ENCODE peak calls at places on chromosomes 2 and 18, in seven cellular contexts. H, E, V, J, B, G and O are unnamed samples.

GRCh38 chr2:18413794-18414396 is 146.6 kb downstream of the RDH14 start:
- DNase-seq in B (peak), V (peak), G (peak), J (peak), H (no peak), E (peak), O (peak)

GRCh38 chr2:188628989-188629889 is 337.6 kb downstream of the GULP1 start:
- DNase-seq in V (peak), E (no peak), J (peak), H (no peak), G (no peak), B (peak), O (peak)

GRCh38 chr2:240393831-240394410 is 41.5 kb upstream of the GPC1 start:
- DNase-seq in E (peak), G (no peak), H (peak), B (peak), J (peak), V (no peak), O (no peak)

GRCh38 chr2:176088048-176088936 is 4.2 kb upstream of the HOXD13 start:
- DNase-seq in E (peak), V (no peak), H (peak), B (peak), J (peak), G (no peak), O (no peak)

GRCh38 chr2:231047922-231048544 is 8.6 kb upstream of the PSMD1 start:
- DNase-seq in V (no peak), J (no peak), H (no peak), G (no peak), B (no peak), E (no peak), O (no peak)

GRCh38 chr2:85160946-85161625 is 27.9 kb downstream of the TCF7L1 start:
- DNase-seq in G (no peak), B (no peak), H (no peak), E (no peak), J (no peak), V (no peak), O (no peak)

GRCh38 chr2:212021947-212022346 is 516.7 kb downstream of the ERBB4 start:
- DNase-seq in B (peak), H (no peak), J (peak), V (no peak), E (no peak), G (peak), O (peak)

GRCh38 chr2:151051584-151052220 is 210.0 kb downstream of the RBM43 start:
- DNase-seq in B (peak), V (peak), G (no peak), E (peak), J (peak), H (no peak), O (no peak)

GRCh38 chr2:159608108-159608507 is 8.2 kb downstream of the BAZ2B start:
- DNase-seq in H (no peak), G (no peak), V (no peak), J (no peak), E (no peak), B (no peak), O (no peak)

GRCh38 chr2:64797881-64798590 is 144.3 kb upstream of the SERTAD2 start:
- DNase-seq in E (no peak), H (no peak), G (peak), B (peak), J (peak), V (no peak), O (no peak)

GRCh38 chr2:107932483-107932882 is 53.8 kb upstream of the SLC5A7 start:
- DNase-seq in H (no peak), V (no peak), J (no peak), B (peak), G (no peak), E (no peak), O (no peak)

GRCh38 chr2:67322361-67323001 is 74.7 kb upstream of the ETAA1 start:
- DNase-seq in J (peak), V (peak), G (peak), E (peak), B (peak), H (no peak), O (no peak)

GRCh38 chr2:106124787-106125549 is 69.1 kb downstream of the UXS1 start:
- DNase-seq in G (no peak), E (no peak), H (no peak), V (no peak), B (no peak), J (no peak), O (no peak)

GRCh38 chr2:13006407-13006806 is 289.7 kb downstream of the TRIB2 start:
- DNase-seq in B (no peak), G (no peak), J (no peak), E (no peak), H (no peak), V (no peak), O (no peak)
- TF ChIP-seq CTCF in B (no peak), G (no peak), J (no peak), E (no peak), H (no peak), V (no peak), O (no peak)

GRCh38 chr2:11275910-11276309 is 68.5 kb downstream of the ROCK2 start:
- DNase-seq in E (no peak), J (no peak), H (no peak), G (no peak), V (no peak), B (no peak), O (no peak)

DNA sequence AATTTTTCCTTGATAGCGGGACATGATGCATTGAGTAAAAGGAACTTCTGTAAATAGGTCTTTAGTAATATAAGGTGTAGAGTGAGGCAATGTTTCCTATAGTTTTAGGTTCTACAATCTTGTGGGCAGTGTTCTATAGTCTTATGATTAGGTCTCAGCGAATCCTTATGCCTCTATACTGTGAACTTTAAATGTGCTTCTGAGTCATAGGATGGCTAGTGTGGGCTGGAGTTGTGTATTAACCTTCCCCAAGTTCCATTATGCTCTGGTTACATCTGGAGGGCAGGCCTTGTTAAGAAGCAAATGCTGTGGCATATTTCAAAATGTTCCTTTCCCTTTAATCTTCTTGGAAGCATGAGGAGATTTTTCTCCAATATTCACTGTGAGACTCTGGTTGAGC is 73.5 kb downstream of the ROCK2 start:
- DNase-seq in B (peak), G (peak), J (peak), E (no peak), V (no peak), H (no peak), O (no peak)
- H3K4me3 ChIP-seq in B (no peak), G (no peak), J (no peak), E (no peak), V (no peak), H (no peak), O (no peak)

DNA sequence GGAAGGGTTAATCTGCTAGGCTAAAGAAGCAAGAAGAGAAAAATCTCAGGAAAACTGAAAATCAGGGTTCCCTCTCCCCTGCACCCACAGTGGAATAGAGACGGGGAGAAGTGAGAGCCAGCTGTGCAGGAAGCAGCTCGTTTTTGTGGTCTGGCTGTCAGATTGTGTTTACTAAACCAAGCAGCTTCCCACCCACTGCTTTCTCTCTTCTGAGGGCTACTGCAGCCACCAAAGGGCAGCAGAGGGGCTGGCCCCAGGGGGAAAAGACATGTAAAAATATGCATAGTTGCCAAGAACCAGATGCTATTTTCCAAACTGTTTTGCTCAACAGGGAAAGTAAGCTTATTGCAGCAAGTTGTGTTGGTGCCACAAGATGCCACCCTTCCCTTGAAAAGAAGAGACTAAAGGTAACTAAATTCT is 72.6 kb upstream of the THUMPD2 start:
- DNase-seq in V (no peak), G (peak), B (peak), E (no peak), H (no peak), J (peak), O (peak)
- TF ChIP-seq CTCF in V (no peak), G (no peak), B (peak), E (no peak), H (no peak), J (peak), O (no peak)

DNA sequence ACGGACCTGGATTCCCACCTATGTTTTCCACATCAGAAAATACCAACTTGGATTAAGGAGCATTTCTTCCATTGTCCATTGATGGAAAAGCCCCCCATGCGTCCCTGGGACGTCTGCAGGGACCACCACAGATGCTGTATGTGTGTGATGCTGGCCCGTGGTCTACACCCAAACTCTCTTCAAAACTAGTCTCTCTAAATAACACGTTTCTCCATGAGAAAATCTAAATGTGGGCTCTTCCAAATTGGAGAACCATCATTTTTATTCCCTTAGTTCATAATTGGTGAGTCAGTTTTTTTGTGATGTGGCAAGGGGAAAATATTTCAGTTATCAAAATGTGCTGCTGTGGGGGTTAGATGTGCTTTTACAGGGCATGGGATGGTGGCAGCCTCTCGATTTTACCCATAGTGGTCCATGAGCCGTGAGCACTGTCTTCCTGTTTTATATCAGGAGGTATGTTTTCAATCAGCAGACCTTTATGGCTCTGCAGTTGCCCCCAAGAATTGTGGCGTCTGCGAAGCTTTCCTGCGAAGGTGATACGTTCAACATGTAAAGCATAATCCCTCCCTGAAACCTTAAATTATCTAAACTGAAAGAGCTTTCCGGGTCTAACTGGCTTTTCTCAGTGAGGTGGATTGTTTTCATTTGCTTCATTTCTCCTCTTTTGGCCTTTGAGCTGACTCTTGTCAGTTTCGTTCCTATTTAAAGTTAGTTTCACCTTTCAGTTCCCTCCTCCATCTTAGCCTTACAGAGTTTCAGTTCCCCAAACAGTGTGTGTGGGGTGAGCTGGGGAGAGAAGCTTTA is 78.3 kb downstream of the SETBP1 start:
- DNase-seq in J (no peak), E (no peak), B (no peak), V (no peak), G (no peak), H (no peak), O (no peak)
- H3K4me3 ChIP-seq in J (no peak), E (peak), B (no peak), V (no peak), G (no peak), H (no peak), O (no peak)

DNA sequence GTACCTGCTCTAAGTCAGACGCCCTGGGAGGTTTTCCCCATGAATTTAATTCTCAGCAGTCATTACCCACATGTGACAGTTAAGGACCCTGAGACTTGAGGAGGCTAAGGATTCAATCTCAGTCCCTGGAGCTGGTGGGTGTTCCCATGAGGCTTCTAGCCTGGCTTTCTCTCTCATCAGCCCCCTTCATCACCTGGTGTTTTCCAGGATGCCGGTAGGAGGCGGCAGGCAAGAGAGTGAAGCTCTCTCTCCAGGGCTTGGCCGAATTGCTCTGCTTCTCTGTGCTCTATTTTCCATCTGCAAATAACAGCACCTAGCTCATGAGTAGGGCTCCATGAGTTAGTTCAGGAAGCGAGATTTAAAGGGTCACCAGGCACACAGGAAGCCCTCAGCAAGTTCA is 241.9 kb downstream of the PTPRM start:
- DNase-seq in J (no peak), E (no peak), G (no peak), V (no peak), H (no peak), B (no peak), O (no peak)
- TF ChIP-seq CTCF in J (no peak), E (no peak), G (no peak), V (no peak), H (no peak), B (no peak), O (no peak)

GRCh38 chr2:78780321-78780720 is 245.2 kb upstream of the REG3G start:
- DNase-seq in J (no peak), V (no peak), G (no peak), H (no peak), E (no peak), B (no peak), O (no peak)
- H3K4me3 ChIP-seq in J (no peak), V (no peak), G (no peak), H (no peak), E (peak), B (no peak), O (no peak)

GRCh38 chr18:22844184-22844583 is 88.9 kb upstream of the RBBP8 start:
- DNase-seq in E (no peak), G (no peak), B (no peak), V (no peak), H (no peak), J (no peak), O (no peak)
- TF ChIP-seq CTCF in E (no peak), G (no peak), B (no peak), V (no peak), H (no peak), J (no peak), O (no peak)

GRCh38 chr2:127332335-127332734 is 38.4 kb upstream of the ERCC3 start:
- DNase-seq in J (no peak), B (no peak), E (no peak), H (no peak), G (no peak), V (no peak), O (no peak)

GRCh38 chr2:127326289-127326945 is 32.5 kb upstream of the ERCC3 start:
- DNase-seq in E (no peak), V (no peak), J (no peak), B (no peak), H (no peak), G (no peak), O (no peak)

DNA sequence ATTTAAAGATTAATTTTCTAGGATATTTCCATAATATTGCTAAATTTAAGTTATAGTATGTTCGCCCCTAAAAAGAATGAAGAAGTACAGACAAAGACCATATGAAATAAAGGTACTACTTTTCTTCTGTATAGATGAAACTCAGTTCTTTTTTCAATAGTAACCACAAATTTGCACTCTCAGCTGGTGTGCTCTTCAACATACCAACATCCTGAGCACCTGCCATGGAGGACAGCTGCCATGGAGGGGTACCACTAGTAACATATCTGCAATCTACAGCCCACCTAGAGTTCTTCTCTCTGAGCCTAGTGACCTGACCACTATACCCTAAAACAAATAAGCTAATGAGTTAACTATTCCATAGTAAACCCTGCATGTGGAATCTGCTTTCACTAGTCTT is 36.8 kb upstream of the ERCC3 start:
- DNase-seq in J (no peak), B (no peak), V (no peak), H (no peak), E (no peak), G (no peak), O (no peak)
- H3K4me3 ChIP-seq in J (no peak), B (no peak), V (no peak), H (no peak), E (no peak), G (no peak), O (no peak)

DNA sequence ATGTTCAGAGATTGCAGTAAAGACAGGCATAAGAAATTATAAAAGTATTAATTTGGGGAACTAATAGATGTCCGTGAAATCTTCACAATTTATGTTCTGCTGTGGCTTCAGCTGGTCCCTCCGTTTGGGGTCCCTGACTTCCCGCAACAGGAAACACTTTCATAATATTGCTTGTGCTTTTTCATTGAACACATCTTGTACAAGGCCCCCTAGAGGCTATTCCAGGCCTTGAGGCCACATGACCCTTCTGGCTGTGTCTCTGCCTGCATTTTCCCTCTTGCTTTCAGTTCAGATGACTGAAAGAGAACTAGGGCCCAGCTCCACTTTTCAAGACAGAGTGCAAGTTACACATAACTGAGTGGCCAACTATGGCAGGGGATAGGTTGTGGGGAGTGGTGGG is 164.1 kb downstream of the TMEM247 start:
- DNase-seq in J (no peak), H (no peak), B (no peak), V (peak), E (no peak), G (no peak), O (no peak)
- TF ChIP-seq CTCF in J (no peak), H (no peak), B (peak), V (peak), E (no peak), G (peak), O (no peak)